ENCODE peak calls at places on chromosome 4, in four cellular contexts. F is K562, U is GM12878, H is HL-60. R is an unnamed sample.

GRCh38 chr4:132557660-132558059 is 591.4 kb upstream of the PCDH10 start:
- DNase-seq in F (no peak), H (no peak), U (no peak), R (no peak)

GRCh38 chr4:173231916-173232315 is 63.3 kb downstream of the GALNT7 start:
- DNase-seq in H (no peak), F (peak), U (no peak), R (no peak)

GRCh38 chr4:119025916-119026661 is 109.5 kb upstream of the MYOZ2 start:
- DNase-seq in H (peak), F (no peak), U (no peak), R (no peak)

GRCh38 chr4:173669460-173670179 is 139.6 kb upstream of the HAND2 start:
- DNase-seq in F (no peak), H (no peak), U (no peak), R (no peak)

GRCh38 chr4:19095491-19096046 is 1074.0 kb upstream of the LCORL start:
- DNase-seq in F (no peak), H (no peak), U (no peak), R (no peak)

GRCh38 chr4:72568959-72569718 is at the start of gene ADAMTS3:
- DNase-seq in U (no peak), H (no peak), F (peak), R (peak)

GRCh38 chr4:96120206-96120605 is 280.3 kb downstream of the PDHA2 start:
- DNase-seq in U (no peak), H (no peak), F (no peak), R (no peak)

GRCh38 chr4:107740950-107741701 is 21.1 kb upstream of the PAPSS1 start:
- DNase-seq in U (no peak), H (no peak), F (no peak), R (no peak)

GRCh38 chr4:102736636-102737549 is 23.9 kb downstream of the MANBA start:
- DNase-seq in H (no peak), U (no peak), F (no peak), R (no peak)

GRCh38 chr4:77538574-77539157 is 67.0 kb upstream of the CXCL13 start:
- DNase-seq in H (no peak), F (no peak), U (no peak), R (no peak)

GRCh38 chr4:71240094-71240493 is 98.7 kb upstream of the SLC4A4 start:
- DNase-seq in H (no peak), F (no peak), U (no peak), R (no peak)

GRCh38 chr4:41428941-41429669 is 108.9 kb upstream of the LIMCH1 start:
- DNase-seq in U (no peak), H (no peak), F (no peak), R (no peak)

GRCh38 chr4:145920205-145920604 is 18.4 kb downstream of the ZNF827 start:
- DNase-seq in F (no peak), H (no peak), U (no peak), R (no peak)

GRCh38 chr4:40232610-40233009 is 35.8 kb downstream of the RHOH start:
- DNase-seq in F (no peak), H (no peak), U (no peak), R (no peak)

GRCh38 chr4:118270492-118270891 is 82.3 kb downstream of the PRSS12 start:
- DNase-seq in H (no peak), F (peak), U (no peak), R (no peak)

GRCh38 chr4:142095886-142096605 is 459.7 kb downstream of the IL15 start:
- DNase-seq in H (no peak), F (no peak), U (no peak), R (no peak)

GRCh38 chr4:144355809-144356757 is 215.6 kb upstream of the GYPA start:
- DNase-seq in H (peak), U (peak), F (no peak), R (peak)

GRCh38 chr4:27714073-27714472 is 853.4 kb downstream of the STIM2 start:
- DNase-seq in H (no peak), F (no peak), U (no peak), R (no peak)

GRCh38 chr4:1539132-1539755 is 133.0 kb upstream of the NKX1-1 start:
- DNase-seq in F (no peak), H (no peak), U (no peak), R (no peak)

GRCh38 chr4:137768196-137768595 is 235.9 kb upstream of the PCDH18 start:
- DNase-seq in U (no peak), H (peak), F (no peak), R (no peak)

GRCh38 chr4:37799941-37800554 is 26.4 kb upstream of the PGM2 start:
- DNase-seq in H (no peak), U (no peak), F (no peak), R (no peak)

DNA sequence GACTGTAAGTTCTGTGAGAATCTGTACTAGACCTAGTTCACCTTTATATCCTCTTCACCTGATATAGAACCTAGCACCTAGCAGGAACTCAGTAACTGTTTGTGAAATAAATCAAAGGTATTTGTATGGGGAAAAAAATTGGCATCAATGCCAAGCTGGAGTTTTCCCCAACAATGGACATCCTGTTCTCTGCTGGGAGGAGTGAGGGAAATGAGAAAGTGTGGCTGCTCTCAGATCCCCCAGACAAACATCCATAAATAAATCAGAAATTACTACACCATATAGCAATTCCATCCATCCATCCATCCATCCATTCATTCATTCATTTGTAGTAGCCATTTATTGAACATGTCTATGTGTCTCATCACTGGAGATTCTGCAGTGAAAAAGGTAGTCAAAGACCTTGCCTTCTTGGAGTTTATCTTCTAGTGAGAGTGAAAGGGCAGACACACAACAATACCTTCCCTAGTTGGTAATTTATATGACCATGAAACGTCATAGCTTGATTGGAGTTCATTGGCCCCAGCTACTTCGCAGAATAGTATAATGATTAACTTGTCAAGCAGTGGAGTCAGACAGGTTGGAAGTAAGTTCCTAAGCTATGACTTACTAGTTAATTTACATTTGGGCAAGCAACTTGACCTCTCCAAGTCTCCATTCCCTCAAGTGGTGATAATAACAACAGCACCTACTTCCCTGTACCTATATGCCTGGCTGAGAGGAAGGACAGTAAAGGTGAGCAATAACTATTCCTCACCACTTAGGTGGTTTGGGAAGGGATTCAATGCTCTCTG is 98.7 kb upstream of the KIT start:
- DNase-seq in F (no peak), U (no peak), H (no peak), R (no peak)
- TF ChIP-seq SPI1 in F (no peak), U (no peak), H (no peak), R (no peak)

DNA sequence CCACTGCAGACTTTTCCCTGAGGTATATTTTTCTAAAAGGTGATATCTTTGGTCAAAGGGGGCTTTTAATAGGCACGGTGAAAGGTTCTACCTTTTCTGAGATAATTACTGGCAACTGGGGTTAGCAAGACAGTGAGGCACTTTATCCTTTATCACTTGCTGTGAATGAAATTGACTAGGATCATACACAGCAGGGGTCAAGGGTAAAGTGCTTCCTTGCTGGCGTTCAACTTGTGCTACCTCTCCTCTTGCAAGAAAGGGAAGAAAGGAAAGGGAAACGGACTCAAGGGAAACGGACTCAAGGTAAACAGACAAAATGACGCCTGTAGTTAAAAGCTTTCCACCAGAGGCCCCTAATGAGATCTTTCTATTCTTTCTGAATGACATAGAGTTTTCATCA is 78.6 kb upstream of the RAPGEF2 start:
- DNase-seq in F (no peak), U (no peak), H (no peak), R (no peak)
- TF ChIP-seq POLR2AphosphoS5 in F (no peak), U (no peak), H (no peak), R (no peak)

DNA sequence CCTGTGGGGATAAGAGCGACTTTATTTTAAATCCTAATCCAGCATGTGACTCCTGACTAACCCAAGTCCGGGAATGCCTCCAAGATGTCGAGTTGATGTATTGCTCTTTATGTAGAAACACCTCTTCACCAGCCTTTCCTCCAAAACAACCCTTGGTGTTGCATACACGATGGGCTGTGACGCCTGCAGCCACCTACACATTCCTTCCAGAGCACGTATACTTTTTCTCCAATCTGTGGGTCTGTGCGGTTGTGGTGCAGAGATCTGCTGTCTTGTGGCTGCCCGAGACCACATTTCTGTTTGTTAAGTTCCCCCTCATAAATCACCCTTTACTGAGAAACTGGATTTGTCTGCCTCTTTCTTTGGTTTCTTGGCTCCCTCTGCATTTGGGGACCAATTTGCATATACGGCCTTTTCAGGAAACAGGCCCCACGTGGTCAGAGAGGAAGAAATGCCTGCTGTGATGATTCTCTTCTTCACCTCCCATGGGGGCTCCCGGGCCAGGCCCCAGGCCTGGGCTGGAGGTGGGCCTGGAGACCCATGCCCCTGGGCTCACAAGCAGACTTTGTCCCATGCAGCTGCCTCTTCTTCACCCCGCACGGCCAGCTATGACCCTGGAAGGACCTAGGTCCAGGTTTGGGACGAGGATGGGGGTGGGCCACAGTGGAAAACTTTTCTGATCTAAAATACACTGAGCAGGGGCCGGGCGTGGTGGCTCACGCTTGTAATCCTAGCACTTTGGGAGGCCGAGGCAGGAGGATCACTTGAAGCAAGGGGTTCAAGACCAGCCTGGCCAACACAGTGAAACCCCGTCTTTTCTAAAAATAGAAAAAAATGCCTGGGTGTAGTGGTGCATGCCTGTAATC is 21.4 kb upstream of the AFAP1 start:
- DNase-seq in F (no peak), H (no peak), U (peak), R (no peak)
- TF ChIP-seq SPI1 in F (no peak), H (no peak), U (no peak), R (no peak)

DNA sequence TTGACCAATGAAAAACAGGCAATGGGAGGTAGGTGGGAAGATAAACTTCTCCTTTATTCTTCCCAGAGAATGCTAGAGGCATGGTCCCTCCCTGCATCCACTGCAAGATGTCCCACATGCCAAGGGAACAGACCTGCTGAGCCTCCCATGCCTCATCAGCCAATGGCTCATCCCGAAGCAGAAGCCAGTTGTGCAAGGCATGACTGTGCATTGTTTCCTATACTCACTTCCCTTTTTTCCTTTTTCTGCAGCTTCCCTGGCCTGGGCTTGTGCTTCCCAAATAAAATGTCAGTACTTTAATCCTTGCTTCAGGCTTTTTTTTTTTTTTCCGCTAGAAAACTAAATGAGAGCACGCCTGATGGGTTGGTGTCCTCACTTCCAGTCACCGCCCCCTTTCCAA is 239.1 kb upstream of the JADE1 start:
- DNase-seq in U (no peak), H (no peak), F (no peak), R (no peak)
- TF ChIP-seq POLR2AphosphoS5 in U (no peak), H (no peak), F (no peak), R (no peak)

GRCh38 chr4:26300314-26301307 is 20.2 kb upstream of the RBPJ start:
- DNase-seq in F (no peak), U (no peak), H (no peak), R (no peak)
- TF ChIP-seq SPI1 in F (no peak), U (no peak), H (no peak), R (no peak)

DNA sequence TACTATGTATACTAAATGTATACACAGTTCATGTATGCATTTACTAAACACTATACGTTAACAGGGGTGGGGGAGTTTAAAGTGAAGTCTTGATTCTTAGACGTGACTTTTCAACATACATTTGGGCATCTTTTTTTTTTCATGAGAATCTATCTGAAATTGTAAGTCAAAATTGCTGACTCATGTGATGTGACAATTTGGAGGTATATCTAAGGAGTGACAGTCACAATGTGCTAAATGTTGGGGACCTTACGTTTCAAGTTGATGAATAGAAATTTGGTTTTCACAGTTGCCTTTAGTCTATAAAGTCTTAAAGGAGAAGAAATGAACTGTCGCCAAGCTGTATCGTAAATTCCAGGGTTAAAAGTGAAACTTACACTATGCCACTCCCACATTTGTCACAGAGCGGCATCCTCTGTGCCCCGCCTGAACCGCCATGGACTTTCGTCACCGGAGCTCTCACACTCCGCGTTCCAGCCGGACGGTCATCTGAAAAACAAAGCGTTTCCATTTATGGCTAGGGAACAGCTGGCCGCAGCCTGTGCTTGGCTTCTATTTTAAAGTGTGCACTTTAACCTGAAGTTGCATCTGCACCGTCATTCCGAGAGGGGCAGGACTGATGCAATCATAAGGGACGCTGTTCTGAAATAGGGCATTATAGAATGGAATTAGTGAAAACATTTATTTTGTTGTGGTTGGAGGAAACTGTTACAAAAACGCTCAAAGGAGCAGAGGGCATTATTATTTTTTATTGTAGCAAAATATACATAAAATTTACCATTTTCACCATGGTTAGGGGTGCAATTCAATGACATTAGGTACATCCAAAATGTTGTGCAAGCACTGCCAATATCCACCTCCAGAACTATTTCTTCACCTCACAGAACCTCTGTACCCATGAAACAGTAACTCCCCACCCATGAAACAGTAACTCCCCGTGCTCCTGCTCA is 30.9 kb downstream of the PDLIM3 start:
- DNase-seq in H (no peak), U (no peak), F (peak), R (no peak)
- TF ChIP-seq POLR2AphosphoS5 in H (no peak), U (no peak), F (no peak), R (no peak)

GRCh38 chr4:153233761-153234371 is 29.6 kb downstream of the TRIM2 start:
- DNase-seq in U (no peak), F (no peak), H (no peak), R (no peak)
- TF ChIP-seq SPI1 in U (no peak), F (no peak), H (no peak), R (no peak)